ENCODE peak calls at places on chromosomes 3 and 15, in nine cellular contexts. One of them, this sample, is unnamed.

GRCh38 chr15:58805095-58805494 is 34.0 kb downstream of the MINDY2 start:
- DNase-seq in mucosa of descending colon: no peak
- DNase-seq in T-helper 2 cell: no peak
- DNase-seq in midbrain: no peak
- DNase-seq in stimulated activated CD4-positive, alpha-beta T cell treated with anti-CD3 and anti-CD28 coated beads, Interleukin-1b, Interleukin-23, amount 100 ng/mL, for 48 hours: no peak
- DNase-seq in fibroblast of pulmonary artery: peak
- DNase-seq in HuH-7: no peak
- DNase-seq in stromal cell of bone marrow: no peak
- DNase-seq in ELR: no peak
- DNase-seq in this sample: no peak

GRCh38 chr3:11381563-11381962 is 109.4 kb downstream of the ATG7 start:
- DNase-seq in mucosa of descending colon: no peak
- DNase-seq in T-helper 2 cell: no peak
- DNase-seq in midbrain: no peak
- DNase-seq in stimulated activated CD4-positive, alpha-beta T cell treated with anti-CD3 and anti-CD28 coated beads, Interleukin-1b, Interleukin-23, amount 100 ng/mL, for 48 hours: no peak
- DNase-seq in fibroblast of pulmonary artery: no peak
- DNase-seq in HuH-7: no peak
- DNase-seq in stromal cell of bone marrow: no peak
- DNase-seq in ELR: no peak
- DNase-seq in this sample: no peak

GRCh38 chr3:179956416-179956830 is 80.3 kb downstream of the PEX5L start:
- DNase-seq in mucosa of descending colon: no peak
- DNase-seq in T-helper 2 cell: peak
- DNase-seq in midbrain: no peak
- DNase-seq in stimulated activated CD4-positive, alpha-beta T cell treated with anti-CD3 and anti-CD28 coated beads, Interleukin-1b, Interleukin-23, amount 100 ng/mL, for 48 hours: no peak
- DNase-seq in fibroblast of pulmonary artery: no peak
- DNase-seq in HuH-7: no peak
- DNase-seq in stromal cell of bone marrow: no peak
- DNase-seq in ELR: peak
- DNase-seq in this sample: no peak

GRCh38 chr15:61890106-61890505 is 170.1 kb downstream of the VPS13C start:
- DNase-seq in mucosa of descending colon: no peak
- DNase-seq in T-helper 2 cell: no peak
- DNase-seq in midbrain: no peak
- DNase-seq in stimulated activated CD4-positive, alpha-beta T cell treated with anti-CD3 and anti-CD28 coated beads, Interleukin-1b, Interleukin-23, amount 100 ng/mL, for 48 hours: no peak
- DNase-seq in fibroblast of pulmonary artery: peak
- DNase-seq in HuH-7: no peak
- DNase-seq in stromal cell of bone marrow: no peak
- DNase-seq in ELR: no peak
- DNase-seq in this sample: no peak

GRCh38 chr3:113153499-113154107 is 57.8 kb upstream of the BOC start:
- DNase-seq in mucosa of descending colon: no peak
- DNase-seq in T-helper 2 cell: no peak
- DNase-seq in midbrain: no peak
- DNase-seq in stimulated activated CD4-positive, alpha-beta T cell treated with anti-CD3 and anti-CD28 coated beads, Interleukin-1b, Interleukin-23, amount 100 ng/mL, for 48 hours: no peak
- DNase-seq in fibroblast of pulmonary artery: no peak
- DNase-seq in HuH-7: no peak
- DNase-seq in stromal cell of bone marrow: no peak
- DNase-seq in ELR: no peak
- DNase-seq in this sample: no peak

GRCh38 chr15:96583671-96584070 is 253.2 kb downstream of the NR2F2 start:
- DNase-seq in mucosa of descending colon: no peak
- DNase-seq in T-helper 2 cell: no peak
- DNase-seq in midbrain: no peak
- DNase-seq in stimulated activated CD4-positive, alpha-beta T cell treated with anti-CD3 and anti-CD28 coated beads, Interleukin-1b, Interleukin-23, amount 100 ng/mL, for 48 hours: no peak
- DNase-seq in fibroblast of pulmonary artery: peak
- DNase-seq in HuH-7: no peak
- DNase-seq in stromal cell of bone marrow: no peak
- DNase-seq in ELR: peak
- DNase-seq in this sample: no peak

GRCh38 chr3:132507657-132508056 is 89.4 kb upstream of the ACKR4 start:
- DNase-seq in mucosa of descending colon: no peak
- DNase-seq in T-helper 2 cell: no peak
- DNase-seq in midbrain: no peak
- DNase-seq in stimulated activated CD4-positive, alpha-beta T cell treated with anti-CD3 and anti-CD28 coated beads, Interleukin-1b, Interleukin-23, amount 100 ng/mL, for 48 hours: no peak
- DNase-seq in fibroblast of pulmonary artery: no peak
- DNase-seq in HuH-7: no peak
- DNase-seq in stromal cell of bone marrow: no peak
- DNase-seq in ELR: peak
- DNase-seq in this sample: no peak

GRCh38 chr15:91067026-91067425 is 33.0 kb upstream of the SV2B start:
- DNase-seq in mucosa of descending colon: no peak
- DNase-seq in T-helper 2 cell: no peak
- DNase-seq in midbrain: no peak
- DNase-seq in stimulated activated CD4-positive, alpha-beta T cell treated with anti-CD3 and anti-CD28 coated beads, Interleukin-1b, Interleukin-23, amount 100 ng/mL, for 48 hours: no peak
- DNase-seq in fibroblast of pulmonary artery: peak
- DNase-seq in HuH-7: no peak
- DNase-seq in stromal cell of bone marrow: no peak
- DNase-seq in ELR: peak
- DNase-seq in this sample: no peak

GRCh38 chr3:181728470-181728869 is 16.7 kb downstream of the SOX2 start:
- DNase-seq in mucosa of descending colon: no peak
- DNase-seq in T-helper 2 cell: no peak
- DNase-seq in midbrain: no peak
- DNase-seq in stimulated activated CD4-positive, alpha-beta T cell treated with anti-CD3 and anti-CD28 coated beads, Interleukin-1b, Interleukin-23, amount 100 ng/mL, for 48 hours: no peak
- DNase-seq in fibroblast of pulmonary artery: no peak
- DNase-seq in HuH-7: peak
- DNase-seq in stromal cell of bone marrow: no peak
- DNase-seq in ELR: no peak
- DNase-seq in this sample: no peak

GRCh38 chr3:116135462-116135861 is 309.8 kb downstream of the LSAMP start:
- DNase-seq in mucosa of descending colon: no peak
- DNase-seq in T-helper 2 cell: no peak
- DNase-seq in midbrain: peak
- DNase-seq in stimulated activated CD4-positive, alpha-beta T cell treated with anti-CD3 and anti-CD28 coated beads, Interleukin-1b, Interleukin-23, amount 100 ng/mL, for 48 hours: no peak
- DNase-seq in fibroblast of pulmonary artery: peak
- DNase-seq in HuH-7: no peak
- DNase-seq in stromal cell of bone marrow: peak
- DNase-seq in ELR: peak
- DNase-seq in this sample: no peak

GRCh38 chr15:73482184-73482583 is 39.2 kb downstream of the REC114 start:
- DNase-seq in mucosa of descending colon: no peak
- DNase-seq in T-helper 2 cell: no peak
- DNase-seq in midbrain: no peak
- DNase-seq in stimulated activated CD4-positive, alpha-beta T cell treated with anti-CD3 and anti-CD28 coated beads, Interleukin-1b, Interleukin-23, amount 100 ng/mL, for 48 hours: no peak
- DNase-seq in fibroblast of pulmonary artery: no peak
- DNase-seq in HuH-7: no peak
- DNase-seq in stromal cell of bone marrow: no peak
- DNase-seq in ELR: no peak
- DNase-seq in this sample: no peak

GRCh38 chr3:196008387-196008786 is 73.5 kb downstream of the TFRC start:
- DNase-seq in mucosa of descending colon: no peak
- DNase-seq in T-helper 2 cell: no peak
- DNase-seq in midbrain: no peak
- DNase-seq in stimulated activated CD4-positive, alpha-beta T cell treated with anti-CD3 and anti-CD28 coated beads, Interleukin-1b, Interleukin-23, amount 100 ng/mL, for 48 hours: no peak
- DNase-seq in fibroblast of pulmonary artery: no peak
- DNase-seq in HuH-7: no peak
- DNase-seq in stromal cell of bone marrow: no peak
- DNase-seq in ELR: no peak
- DNase-seq in this sample: no peak

GRCh38 chr3:189325454-189325853 is 153.7 kb downstream of the TPRG1 start:
- DNase-seq in mucosa of descending colon: no peak
- DNase-seq in T-helper 2 cell: no peak
- DNase-seq in midbrain: no peak
- DNase-seq in stimulated activated CD4-positive, alpha-beta T cell treated with anti-CD3 and anti-CD28 coated beads, Interleukin-1b, Interleukin-23, amount 100 ng/mL, for 48 hours: no peak
- DNase-seq in fibroblast of pulmonary artery: no peak
- DNase-seq in HuH-7: no peak
- DNase-seq in stromal cell of bone marrow: no peak
- DNase-seq in ELR: no peak
- DNase-seq in this sample: no peak

GRCh38 chr3:178306427-178307115 is 229.7 kb upstream of the KCNMB2 start:
- DNase-seq in mucosa of descending colon: no peak
- DNase-seq in T-helper 2 cell: no peak
- DNase-seq in midbrain: no peak
- DNase-seq in stimulated activated CD4-positive, alpha-beta T cell treated with anti-CD3 and anti-CD28 coated beads, Interleukin-1b, Interleukin-23, amount 100 ng/mL, for 48 hours: no peak
- DNase-seq in fibroblast of pulmonary artery: no peak
- DNase-seq in HuH-7: no peak
- DNase-seq in stromal cell of bone marrow: no peak
- DNase-seq in ELR: no peak
- DNase-seq in this sample: no peak

GRCh38 chr3:49279376-49279775 is 2.3 kb upstream of the C3orf62 start:
- DNase-seq in mucosa of descending colon: no peak
- DNase-seq in T-helper 2 cell: no peak
- DNase-seq in midbrain: no peak
- DNase-seq in stimulated activated CD4-positive, alpha-beta T cell treated with anti-CD3 and anti-CD28 coated beads, Interleukin-1b, Interleukin-23, amount 100 ng/mL, for 48 hours: no peak
- DNase-seq in fibroblast of pulmonary artery: peak
- DNase-seq in HuH-7: no peak
- DNase-seq in stromal cell of bone marrow: peak
- DNase-seq in ELR: peak
- DNase-seq in this sample: no peak

GRCh38 chr15:49620658-49621326 is at the start of the genes DTWD1 and FAM227B:
- DNase-seq in mucosa of descending colon: peak
- DNase-seq in T-helper 2 cell: peak
- DNase-seq in midbrain: peak
- DNase-seq in stimulated activated CD4-positive, alpha-beta T cell treated with anti-CD3 and anti-CD28 coated beads, Interleukin-1b, Interleukin-23, amount 100 ng/mL, for 48 hours: peak
- DNase-seq in fibroblast of pulmonary artery: peak
- DNase-seq in HuH-7: peak
- DNase-seq in stromal cell of bone marrow: peak
- DNase-seq in ELR: peak
- DNase-seq in this sample: peak

GRCh38 chr3:59818033-59818936 is 768.5 kb upstream of the CFAP20DC start:
- DNase-seq in mucosa of descending colon: peak
- DNase-seq in T-helper 2 cell: no peak
- DNase-seq in midbrain: no peak
- DNase-seq in stimulated activated CD4-positive, alpha-beta T cell treated with anti-CD3 and anti-CD28 coated beads, Interleukin-1b, Interleukin-23, amount 100 ng/mL, for 48 hours: no peak
- DNase-seq in fibroblast of pulmonary artery: peak
- DNase-seq in HuH-7: no peak
- DNase-seq in stromal cell of bone marrow: peak
- DNase-seq in ELR: peak
- DNase-seq in this sample: peak

GRCh38 chr3:86929046-86929445 is 61.9 kb downstream of the VGLL3 start:
- DNase-seq in mucosa of descending colon: no peak
- DNase-seq in T-helper 2 cell: no peak
- DNase-seq in midbrain: no peak
- DNase-seq in stimulated activated CD4-positive, alpha-beta T cell treated with anti-CD3 and anti-CD28 coated beads, Interleukin-1b, Interleukin-23, amount 100 ng/mL, for 48 hours: no peak
- DNase-seq in fibroblast of pulmonary artery: peak
- DNase-seq in HuH-7: no peak
- DNase-seq in stromal cell of bone marrow: no peak
- DNase-seq in ELR: peak
- DNase-seq in this sample: no peak

GRCh38 chr15:41578736-41579383 is 19.8 kb downstream of the TYRO3 start:
- DNase-seq in mucosa of descending colon: no peak
- DNase-seq in T-helper 2 cell: no peak
- DNase-seq in midbrain: peak
- DNase-seq in stimulated activated CD4-positive, alpha-beta T cell treated with anti-CD3 and anti-CD28 coated beads, Interleukin-1b, Interleukin-23, amount 100 ng/mL, for 48 hours: no peak
- DNase-seq in fibroblast of pulmonary artery: no peak
- DNase-seq in HuH-7: no peak
- DNase-seq in stromal cell of bone marrow: no peak
- DNase-seq in ELR: no peak
- DNase-seq in this sample: no peak

GRCh38 chr3:170130532-170130931 is 51.0 kb downstream of the PHC3 start:
- DNase-seq in mucosa of descending colon: no peak
- DNase-seq in T-helper 2 cell: no peak
- DNase-seq in midbrain: no peak
- DNase-seq in stimulated activated CD4-positive, alpha-beta T cell treated with anti-CD3 and anti-CD28 coated beads, Interleukin-1b, Interleukin-23, amount 100 ng/mL, for 48 hours: no peak
- DNase-seq in fibroblast of pulmonary artery: no peak
- DNase-seq in HuH-7: no peak
- DNase-seq in stromal cell of bone marrow: no peak
- DNase-seq in ELR: no peak
- DNase-seq in this sample: no peak

GRCh38 chr15:77251662-77252061 is 168.2 kb downstream of the PEAK1 start:
- DNase-seq in mucosa of descending colon: no peak
- DNase-seq in T-helper 2 cell: no peak
- DNase-seq in midbrain: no peak
- DNase-seq in stimulated activated CD4-positive, alpha-beta T cell treated with anti-CD3 and anti-CD28 coated beads, Interleukin-1b, Interleukin-23, amount 100 ng/mL, for 48 hours: peak
- DNase-seq in fibroblast of pulmonary artery: peak
- DNase-seq in HuH-7: no peak
- DNase-seq in stromal cell of bone marrow: peak
- DNase-seq in ELR: peak
- DNase-seq in this sample: peak

GRCh38 chr15:65930134-65930533 is 60.8 kb downstream of the RAB11A start:
- DNase-seq in mucosa of descending colon: no peak
- DNase-seq in T-helper 2 cell: no peak
- DNase-seq in midbrain: no peak
- DNase-seq in stimulated activated CD4-positive, alpha-beta T cell treated with anti-CD3 and anti-CD28 coated beads, Interleukin-1b, Interleukin-23, amount 100 ng/mL, for 48 hours: no peak
- DNase-seq in fibroblast of pulmonary artery: no peak
- DNase-seq in HuH-7: no peak
- DNase-seq in stromal cell of bone marrow: no peak
- DNase-seq in ELR: no peak
- DNase-seq in this sample: no peak

GRCh38 chr3:64148955-64149653 is 76.2 kb downstream of the PRICKLE2 start:
- DNase-seq in mucosa of descending colon: no peak
- DNase-seq in T-helper 2 cell: no peak
- DNase-seq in midbrain: no peak
- DNase-seq in stimulated activated CD4-positive, alpha-beta T cell treated with anti-CD3 and anti-CD28 coated beads, Interleukin-1b, Interleukin-23, amount 100 ng/mL, for 48 hours: no peak
- DNase-seq in fibroblast of pulmonary artery: no peak
- DNase-seq in HuH-7: no peak
- DNase-seq in stromal cell of bone marrow: no peak
- DNase-seq in ELR: no peak
- DNase-seq in this sample: peak

GRCh38 chr3:195175076-195175475 is 95.9 kb downstream of the XXYLT1 start:
- DNase-seq in mucosa of descending colon: no peak
- DNase-seq in T-helper 2 cell: no peak
- DNase-seq in midbrain: no peak
- DNase-seq in stimulated activated CD4-positive, alpha-beta T cell treated with anti-CD3 and anti-CD28 coated beads, Interleukin-1b, Interleukin-23, amount 100 ng/mL, for 48 hours: no peak
- DNase-seq in fibroblast of pulmonary artery: no peak
- DNase-seq in HuH-7: no peak
- DNase-seq in stromal cell of bone marrow: no peak
- DNase-seq in ELR: no peak
- DNase-seq in this sample: no peak

GRCh38 chr15:100842756-100843730 is 36.6 kb upstream of the ALDH1A3 start:
- DNase-seq in mucosa of descending colon: no peak
- DNase-seq in T-helper 2 cell: no peak
- DNase-seq in midbrain: no peak
- DNase-seq in stimulated activated CD4-positive, alpha-beta T cell treated with anti-CD3 and anti-CD28 coated beads, Interleukin-1b, Interleukin-23, amount 100 ng/mL, for 48 hours: no peak
- DNase-seq in fibroblast of pulmonary artery: peak
- DNase-seq in HuH-7: no peak
- DNase-seq in stromal cell of bone marrow: no peak
- DNase-seq in ELR: peak
- DNase-seq in this sample: peak

GRCh38 chr3:113193298-113193697 is 18.1 kb upstream of the BOC start:
- DNase-seq in mucosa of descending colon: no peak
- DNase-seq in T-helper 2 cell: no peak
- DNase-seq in midbrain: peak
- DNase-seq in stimulated activated CD4-positive, alpha-beta T cell treated with anti-CD3 and anti-CD28 coated beads, Interleukin-1b, Interleukin-23, amount 100 ng/mL, for 48 hours: no peak
- DNase-seq in fibroblast of pulmonary artery: peak
- DNase-seq in HuH-7: no peak
- DNase-seq in stromal cell of bone marrow: no peak
- DNase-seq in ELR: no peak
- DNase-seq in this sample: peak

GRCh38 chr3:196726788-196727675 is 12.6 kb upstream of the PAK2 start:
- DNase-seq in mucosa of descending colon: no peak
- DNase-seq in T-helper 2 cell: peak
- DNase-seq in midbrain: no peak
- DNase-seq in stimulated activated CD4-positive, alpha-beta T cell treated with anti-CD3 and anti-CD28 coated beads, Interleukin-1b, Interleukin-23, amount 100 ng/mL, for 48 hours: no peak
- DNase-seq in fibroblast of pulmonary artery: peak
- DNase-seq in HuH-7: no peak
- DNase-seq in stromal cell of bone marrow: peak
- DNase-seq in ELR: peak
- DNase-seq in this sample: no peak

GRCh38 chr15:71447328-71448250 is 332.3 kb downstream of the THSD4 start:
- DNase-seq in mucosa of descending colon: no peak
- DNase-seq in T-helper 2 cell: no peak
- DNase-seq in midbrain: no peak
- DNase-seq in stimulated activated CD4-positive, alpha-beta T cell treated with anti-CD3 and anti-CD28 coated beads, Interleukin-1b, Interleukin-23, amount 100 ng/mL, for 48 hours: no peak
- DNase-seq in fibroblast of pulmonary artery: peak
- DNase-seq in HuH-7: no peak
- DNase-seq in stromal cell of bone marrow: no peak
- DNase-seq in ELR: peak
- DNase-seq in this sample: peak

This sample was measured in ELF-1.